ENCODE peak calls at places on chromosome 22, in nine cellular contexts. P is cardiac muscle cell, W is AG04450, R is left ventricle myocardium inferior, A is brain microvascular endothelial cell, E is tibial nerve, V is H1, O is ovary, F is prostate gland. Y is an unnamed sample.

GRCh38 chr22:47281126-47282106 is 519.0 kb downstream of the TBC1D22A start:
- DNase-seq in P (no peak), W (no peak), R (no peak), A (no peak), E (no peak), V (no peak), O (no peak), F (no peak), Y (no peak)

GRCh38 chr22:18144105-18144504 is 5.9 kb upstream of the USP18 start:
- DNase-seq in P (no peak), W (no peak), R (no peak), A (no peak), E (no peak), V (no peak), O (no peak), F (no peak), Y (no peak)

GRCh38 chr22:50678218-50678650 is 5.6 kb downstream of the SHANK3 start:
- DNase-seq in P (no peak), W (no peak), R (no peak), A (no peak), E (no peak), V (no peak), O (peak), F (no peak), Y (no peak)

GRCh38 chr22:29320546-29320945 is 5.0 kb upstream of the RASL10A start:
- DNase-seq in P (no peak), W (no peak), R (no peak), A (no peak), E (no peak), V (no peak), O (no peak), F (no peak), Y (no peak)

GRCh38 chr22:49967333-49968241 is 7.0 kb downstream of the PIM3 start:
- DNase-seq in P (peak), W (no peak), R (peak), A (no peak), E (peak), V (no peak), O (peak), F (peak), Y (peak)

GRCh38 chr22:49380095-49380827 is 447.4 kb downstream of the BRD1 start:
- DNase-seq in P (no peak), W (no peak), R (no peak), A (no peak), E (no peak), V (no peak), O (no peak), F (no peak), Y (no peak)

GRCh38 chr22:43424865-43425630 is 13.2 kb downstream of the MPPED1 start:
- DNase-seq in P (no peak), W (no peak), R (no peak), A (no peak), E (no peak), V (no peak), O (no peak), F (no peak), Y (no peak)

GRCh38 chr22:44848296-44848741 is 95.9 kb downstream of the ARHGAP8 start:
- DNase-seq in P (peak), W (no peak), R (no peak), A (no peak), E (no peak), V (no peak), O (no peak), F (no peak), Y (no peak)

GRCh38 chr22:48445113-48445827 is 1382.4 kb downstream of the BRD1 start:
- DNase-seq in P (no peak), W (no peak), R (no peak), A (no peak), E (no peak), V (no peak), O (no peak), F (no peak), Y (no peak)

GRCh38 chr22:39244496-39245129 is at the start of gene PDGFB:
- DNase-seq in P (peak), W (no peak), R (peak), A (no peak), E (peak), V (no peak), O (no peak), F (peak), Y (no peak)

GRCh38 chr22:22933807-22934542 is 46.4 kb downstream of the IGLL5 start:
- DNase-seq in P (no peak), W (no peak), R (no peak), A (no peak), E (no peak), V (no peak), O (no peak), F (no peak), Y (no peak)

GRCh38 chr22:41681616-41682015 is 7.1 kb downstream of the SNU13 start:
- DNase-seq in P (no peak), W (no peak), R (no peak), A (peak), E (no peak), V (no peak), O (no peak), F (no peak), Y (no peak)

GRCh38 chr22:48820481-48821345 is 1007.0 kb downstream of the BRD1 start:
- DNase-seq in P (no peak), W (no peak), R (no peak), A (no peak), E (no peak), V (no peak), O (no peak), F (no peak), Y (peak)

GRCh38 chr22:39612811-39613548 is 42.4 kb downstream of the CACNA1I start:
- DNase-seq in P (no peak), W (no peak), R (no peak), A (no peak), E (no peak), V (no peak), O (no peak), F (no peak), Y (no peak)

GRCh38 chr22:18120941-18121340 is 10.3 kb downstream of the TUBA8 start:
- DNase-seq in P (no peak), W (no peak), R (no peak), A (no peak), E (no peak), V (no peak), O (no peak), F (no peak), Y (no peak)

GRCh38 chr22:35749808-35750207 is 32.1 kb downstream of the APOL5 start:
- DNase-seq in P (no peak), W (no peak), R (no peak), A (no peak), E (no peak), V (no peak), O (no peak), F (no peak), Y (no peak)

GRCh38 chr22:50304528-50305392 is 2.7 kb downstream of the PLXNB2 start:
- DNase-seq in P (peak), W (no peak), R (no peak), A (no peak), E (no peak), V (no peak), O (peak), F (no peak), Y (peak)

GRCh38 chr22:50175191-50175461 is 4.6 kb downstream of the PANX2 start:
- DNase-seq in P (no peak), W (no peak), R (no peak), A (no peak), E (no peak), V (no peak), O (no peak), F (no peak), Y (no peak)

GRCh38 chr22:19524170-19525115 is at the start of gene CLDN5:
- DNase-seq in P (peak), W (no peak), R (peak), A (no peak), E (no peak), V (no peak), O (no peak), F (no peak), Y (peak)

GRCh38 chr22:42711281-42711731 is 9.4 kb downstream of the A4GALT start:
- DNase-seq in P (no peak), W (no peak), R (no peak), A (no peak), E (no peak), V (no peak), O (no peak), F (no peak), Y (no peak)

GRCh38 chr22:31328545-31328960 is 17.6 kb downstream of the PATZ1 start:
- DNase-seq in P (no peak), W (no peak), R (no peak), A (no peak), E (no peak), V (no peak), O (no peak), F (no peak), Y (no peak)

GRCh38 chr22:22685586-22685985 is 41.2 kb downstream of the GGTLC2 start:
- DNase-seq in P (no peak), W (no peak), R (no peak), A (no peak), E (no peak), V (no peak), O (no peak), F (no peak), Y (no peak)

GRCh38 chr22:50542416-50542927 is 3.2 kb upstream of the KLHDC7B start:
- DNase-seq in P (no peak), W (no peak), R (no peak), A (no peak), E (no peak), V (no peak), O (no peak), F (no peak), Y (no peak)

GRCh38 chr22:49918911-49919881 is 762 bp downstream of the CRELD2 start:
- DNase-seq in P (no peak), W (no peak), R (no peak), A (no peak), E (no peak), V (no peak), O (peak), F (no peak), Y (no peak)

GRCh38 chr22:49233507-49234100 is 594.1 kb downstream of the BRD1 start:
- DNase-seq in P (no peak), W (no peak), R (no peak), A (no peak), E (no peak), V (no peak), O (peak), F (no peak), Y (no peak)

GRCh38 chr22:35353318-35353717 is 27.6 kb upstream of the HMOX1 start:
- DNase-seq in P (no peak), W (no peak), R (peak), A (no peak), E (no peak), V (no peak), O (no peak), F (no peak), Y (no peak)

GRCh38 chr22:46102752-46103151 is 47.6 kb upstream of the PPARA start:
- DNase-seq in P (no peak), W (no peak), R (no peak), A (no peak), E (no peak), V (no peak), O (no peak), F (no peak), Y (no peak)
- H3K4me3 ChIP-seq in P (no peak), W (no peak), R (no peak), A (no peak), E (no peak), V (no peak), O (no peak), F (no peak), Y (no peak)

DNA sequence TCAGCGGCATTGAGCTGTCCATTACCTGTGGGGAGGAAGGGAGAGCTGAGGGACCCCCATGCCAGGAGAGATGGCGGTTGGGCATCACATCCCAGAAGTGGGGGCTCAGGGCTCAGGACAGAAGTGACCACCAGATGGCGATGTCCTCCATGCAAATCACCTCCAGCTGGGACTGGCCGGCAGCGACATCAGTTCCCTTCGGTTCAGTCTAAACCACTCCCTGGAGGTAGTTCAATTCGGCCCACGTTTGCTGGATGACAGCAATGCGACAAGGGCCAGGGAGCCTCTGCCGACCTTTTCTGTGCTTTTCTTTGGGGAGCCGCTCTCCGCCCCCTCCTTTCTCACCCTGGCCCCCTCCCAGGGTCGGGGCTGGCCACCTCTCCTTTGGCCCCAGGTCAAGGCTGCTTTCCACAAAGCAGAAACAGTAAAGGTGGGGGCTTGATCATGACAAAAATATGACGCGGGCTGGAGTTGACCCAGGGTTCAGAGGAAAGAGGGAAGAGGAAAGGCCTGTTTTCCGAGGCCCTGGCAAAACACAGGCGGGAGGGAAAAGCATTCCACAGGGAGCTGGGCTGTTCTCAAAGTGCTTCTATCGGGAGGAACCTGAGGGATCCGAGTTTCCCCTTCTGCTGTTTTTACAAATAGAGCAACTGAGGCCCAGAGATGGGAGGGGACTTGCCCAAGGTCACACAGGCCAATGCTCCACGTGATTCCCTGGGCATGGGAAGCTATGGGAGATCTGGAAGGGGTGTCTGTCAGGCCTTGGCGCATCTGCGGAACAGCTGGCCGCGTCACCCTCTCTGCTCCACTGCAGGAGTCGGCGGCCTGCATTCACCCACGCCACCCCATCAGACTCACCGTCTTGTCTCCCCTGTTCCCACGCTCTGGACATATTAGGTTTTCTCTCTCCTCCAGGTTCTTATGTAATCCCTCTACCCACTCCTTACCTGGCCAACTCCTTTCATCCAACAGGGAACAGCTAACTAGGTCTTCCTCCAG is 54.7 kb downstream of the FBXO7 start:
- DNase-seq in P (peak), W (peak), R (peak), A (peak), E (peak), V (peak), O (peak), F (peak), Y (peak)
- H3K27ac ChIP-seq in P (no peak), W (no peak), R (peak), A (no peak), E (peak), V (no peak), O (peak), F (peak), Y (peak)

GRCh38 chr22:24938741-24939341 is 7.7 kb downstream of the LHFPL7 start:
- DNase-seq in P (peak), W (no peak), R (no peak), A (no peak), E (peak), V (no peak), O (no peak), F (peak), Y (no peak)

GRCh38 chr22:24935771-24936483 is 10.6 kb downstream of the LHFPL7 start:
- DNase-seq in P (no peak), W (no peak), R (no peak), A (no peak), E (no peak), V (no peak), O (no peak), F (no peak), Y (no peak)

GRCh38 chr22:24942301-24942700 is 4.2 kb downstream of the LHFPL7 start:
- DNase-seq in P (no peak), W (no peak), R (no peak), A (no peak), E (no peak), V (no peak), O (no peak), F (no peak), Y (no peak)

DNA sequence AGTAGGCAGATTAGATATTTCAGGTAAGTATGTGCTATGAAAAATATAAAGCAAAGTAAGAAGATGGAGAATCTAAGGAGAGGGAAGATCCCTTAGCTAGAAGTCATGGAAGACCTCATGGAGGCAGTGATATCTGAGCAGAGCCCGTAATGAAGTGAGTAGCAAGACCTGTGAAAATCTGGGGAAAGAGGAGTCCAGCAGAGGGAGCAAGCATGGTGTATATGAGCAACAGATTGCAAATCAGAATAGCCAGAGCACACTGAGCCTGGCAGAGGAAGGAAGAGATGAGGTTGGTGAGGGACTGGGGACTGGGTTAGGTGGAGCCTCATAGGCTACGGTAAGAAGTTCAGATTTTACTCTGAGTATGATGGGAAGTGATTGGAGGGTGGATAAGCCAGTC is 9.4 kb downstream of the LHFPL7 start:
- DNase-seq in P (peak), W (no peak), R (no peak), A (peak), E (no peak), V (no peak), O (no peak), F (no peak), Y (no peak)
- TF ChIP-seq CTCF in P (peak), W (no peak), R (peak), A (peak), E (no peak), V (peak), O (no peak), F (no peak), Y (no peak)

GRCh38 chr22:20659258-20659657 is 114.7 kb upstream of the SERPIND1 start:
- DNase-seq in P (no peak), W (no peak), R (no peak), A (no peak), E (no peak), V (no peak), O (no peak), F (no peak), Y (no peak)
- H3K4me3 ChIP-seq in P (no peak), W (no peak), R (no peak), A (no peak), E (no peak), V (no peak), O (no peak), F (no peak), Y (no peak)

DNA sequence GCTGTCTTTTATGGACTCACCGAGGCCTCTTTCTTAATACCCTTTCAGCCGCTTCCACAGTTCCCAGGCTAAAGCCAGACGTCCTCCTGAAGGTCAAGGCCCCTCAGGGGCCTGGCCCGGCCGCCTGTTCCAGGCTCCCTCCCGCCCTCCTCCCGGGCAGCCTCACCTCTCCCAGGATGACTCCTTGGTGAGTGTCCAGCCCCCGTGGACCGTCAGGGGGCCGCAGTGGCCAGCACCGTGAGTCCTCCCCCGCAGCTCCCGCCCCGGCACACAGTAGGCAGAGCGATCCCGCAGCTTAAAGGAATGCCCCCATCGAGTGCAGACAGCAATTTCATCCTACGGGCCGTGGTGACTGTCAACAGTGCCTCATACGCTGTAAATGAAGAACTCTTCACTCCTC is 32.9 kb downstream of the ELFN2 start:
- DNase-seq in P (no peak), W (no peak), R (no peak), A (no peak), E (no peak), V (no peak), O (no peak), F (no peak), Y (no peak)
- H3K27ac ChIP-seq in P (peak), W (no peak), R (no peak), A (no peak), E (no peak), V (no peak), O (no peak), F (no peak), Y (peak)

DNA sequence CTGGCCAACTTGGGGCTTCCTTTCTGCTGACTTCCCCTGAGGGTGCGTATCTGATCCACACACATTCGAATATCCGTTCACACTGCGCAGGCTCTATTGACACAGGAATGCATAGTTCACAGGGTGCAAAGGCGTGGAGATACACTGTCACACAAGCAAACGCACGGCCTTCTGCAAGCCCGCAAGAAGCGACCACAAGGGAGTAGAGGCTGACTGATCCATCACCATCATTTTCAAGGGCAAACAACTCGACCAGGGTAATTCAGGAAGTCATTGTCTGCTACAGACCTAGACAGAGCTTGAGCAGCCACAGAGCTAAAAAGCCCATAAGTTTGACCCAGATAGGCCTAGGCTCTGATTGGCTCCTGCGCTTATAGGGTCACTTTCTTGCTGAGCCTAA is 392.3 kb downstream of the MN1 start:
- DNase-seq in P (no peak), W (no peak), R (no peak), A (no peak), E (no peak), V (no peak), O (no peak), F (no peak), Y (no peak)
- TF ChIP-seq CTCF in P (no peak), W (no peak), R (no peak), A (peak), E (no peak), V (no peak), O (no peak), F (no peak), Y (no peak)

GRCh38 chr22:27801197-27801615 is 350 bp downstream of the MN1 start:
- DNase-seq in P (peak), W (no peak), R (peak), A (no peak), E (no peak), V (no peak), O (peak), F (no peak), Y (no peak)
- H3K4me3 ChIP-seq in P (peak), W (peak), R (peak), A (peak), E (peak), V (peak), O (peak), F (peak), Y (peak)